ENCODE peak calls at places on chromosomes 16 and 17, in eight cellular contexts. Q is HCT116, C is astrocyte of the spinal cord, S is nephron progenitor cell, Y is cardiac muscle cell, X is ascending aorta, P is K562, K is testis. W is an unnamed sample.

GRCh38 chr17:427327-427726 is 74.7 kb upstream of the RPH3AL start:
- DNase-seq in Q (no peak), C (no peak), S (no peak), Y (no peak), X (no peak), P (no peak), K (no peak), W (no peak)

GRCh38 chr16:75632857-75633256 is 9.8 kb upstream of the ADAT1 start:
- DNase-seq in Q (no peak), C (no peak), S (no peak), Y (no peak), X (no peak), P (no peak), K (no peak), W (no peak)

GRCh38 chr17:20127660-20128413 is 118.7 kb downstream of the SPECC1 start:
- DNase-seq in Q (no peak), C (no peak), S (no peak), Y (peak), X (no peak), P (no peak), K (no peak), W (no peak)

GRCh38 chr16:9908613-9909012 is 273.6 kb downstream of the GRIN2A start:
- DNase-seq in Q (no peak), C (no peak), S (peak), Y (no peak), X (no peak), P (no peak), K (peak), W (no peak)

GRCh38 chr16:84720180-84720579 is 20.4 kb downstream of the USP10 start:
- DNase-seq in Q (no peak), C (peak), S (no peak), Y (no peak), X (no peak), P (no peak), K (no peak), W (no peak)

GRCh38 chr17:62405451-62405850 is 18.2 kb upstream of the METTL2A start:
- DNase-seq in Q (no peak), C (no peak), S (no peak), Y (no peak), X (no peak), P (no peak), K (no peak), W (no peak)

GRCh38 chr16:58501242-58502131 is 1.5 kb downstream of the NDRG4 start:
- DNase-seq in Q (no peak), C (no peak), S (peak), Y (peak), X (no peak), P (peak), K (peak), W (no peak)

GRCh38 chr17:3535253-3535995 is 22.2 kb downstream of the TRPV3 start:
- DNase-seq in Q (peak), C (peak), S (peak), Y (peak), X (no peak), P (peak), K (peak), W (peak)

GRCh38 chr17:83202002-83203000 is 122.9 kb downstream of the METRNL start:
- DNase-seq in Q (no peak), C (no peak), S (peak), Y (no peak), X (peak), P (no peak), K (peak), W (peak)

GRCh38 chr17:44587339-44587738 is 30.1 kb downstream of the FZD2 start:
- DNase-seq in Q (peak), C (peak), S (no peak), Y (peak), X (peak), P (no peak), K (peak), W (no peak)

GRCh38 chr17:63365366-63366237 is 80.5 kb downstream of the CYB561 start:
- DNase-seq in Q (no peak), C (no peak), S (no peak), Y (peak), X (no peak), P (no peak), K (no peak), W (no peak)

GRCh38 chr17:8831234-8831849 is 32.2 kb upstream of the MFSD6L start:
- DNase-seq in Q (no peak), C (no peak), S (no peak), Y (no peak), X (no peak), P (no peak), K (no peak), W (no peak)

GRCh38 chr16:86117756-86118155 is 218.8 kb downstream of the IRF8 start:
- DNase-seq in Q (no peak), C (no peak), S (peak), Y (no peak), X (no peak), P (no peak), K (peak), W (no peak)

GRCh38 chr17:8109669-8110455 is 8.5 kb downstream of the ALOXE3 start:
- DNase-seq in Q (no peak), C (no peak), S (peak), Y (peak), X (no peak), P (peak), K (peak), W (peak)

GRCh38 chr16:85363881-85364280 is 249.2 kb upstream of the GSE1 start:
- DNase-seq in Q (no peak), C (peak), S (no peak), Y (no peak), X (no peak), P (no peak), K (peak), W (no peak)

GRCh38 chr16:10835281-10835931 is 16.8 kb upstream of the TVP23A start:
- DNase-seq in Q (no peak), C (no peak), S (no peak), Y (no peak), X (no peak), P (no peak), K (no peak), W (no peak)

GRCh38 chr17:44024271-44024663 is 9.5 kb upstream of the TMEM101 start:
- DNase-seq in Q (no peak), C (no peak), S (no peak), Y (no peak), X (no peak), P (no peak), K (no peak), W (no peak)

GRCh38 chr17:78962345-78962983 is 17.3 kb downstream of the LGALS3BP start:
- DNase-seq in Q (peak), C (no peak), S (no peak), Y (no peak), X (no peak), P (no peak), K (no peak), W (no peak)

GRCh38 chr17:57051886-57052342 is 33.1 kb upstream of the AKAP1 start:
- DNase-seq in Q (no peak), C (no peak), S (no peak), Y (no peak), X (no peak), P (no peak), K (no peak), W (no peak)

GRCh38 chr17:37489197-37490001 is at the start of gene DUSP14:
- DNase-seq in Q (peak), C (peak), S (peak), Y (peak), X (peak), P (peak), K (peak), W (peak)

GRCh38 chr17:62162898-62163297 is 97.8 kb upstream of the MED13 start:
- DNase-seq in Q (no peak), C (no peak), S (no peak), Y (no peak), X (no peak), P (no peak), K (no peak), W (no peak)

GRCh38 chr16:57871457-57871856 is 69.2 kb upstream of the KIFC3 start:
- DNase-seq in Q (no peak), C (peak), S (no peak), Y (no peak), X (no peak), P (no peak), K (no peak), W (no peak)

GRCh38 chr16:12119562-12119961 is 143.0 kb downstream of the SNX29 start:
- DNase-seq in Q (no peak), C (no peak), S (no peak), Y (no peak), X (no peak), P (no peak), K (peak), W (no peak)

GRCh38 chr17:4314618-4315017 is 50.8 kb upstream of the ANKFY1 start:
- DNase-seq in Q (no peak), C (no peak), S (no peak), Y (no peak), X (no peak), P (no peak), K (no peak), W (no peak)

GRCh38 chr17:53719229-53719628 is 103.5 kb upstream of the KIF2B start:
- DNase-seq in Q (no peak), C (peak), S (no peak), Y (no peak), X (no peak), P (no peak), K (no peak), W (no peak)

GRCh38 chr17:1870592-1870991 is 40.8 kb downstream of the RPA1 start:
- DNase-seq in Q (no peak), C (no peak), S (no peak), Y (no peak), X (no peak), P (no peak), K (no peak), W (no peak)

GRCh38 chr17:1574697-1575471 is 12.3 kb upstream of the PITPNA start:
- DNase-seq in Q (no peak), C (no peak), S (no peak), Y (no peak), X (no peak), P (no peak), K (no peak), W (no peak)

GRCh38 chr16:8904018-8904430 is 21.9 kb downstream of the LITAFD start:
- DNase-seq in Q (no peak), C (no peak), S (no peak), Y (no peak), X (no peak), P (no peak), K (no peak), W (no peak)

GRCh38 chr16:8905168-8905762 is 23.1 kb downstream of the LITAFD start:
- DNase-seq in Q (peak), C (peak), S (no peak), Y (peak), X (no peak), P (no peak), K (no peak), W (no peak)

GRCh38 chr16:8908779-8909468 is 26.8 kb downstream of the LITAFD start:
- DNase-seq in Q (no peak), C (no peak), S (no peak), Y (no peak), X (no peak), P (no peak), K (no peak), W (no peak)

GRCh38 chr16:8907096-8907495 is 24.9 kb downstream of the LITAFD start:
- DNase-seq in Q (no peak), C (no peak), S (no peak), Y (no peak), X (no peak), P (no peak), K (no peak), W (no peak)

GRCh38 chr16:8905795-8906591 is 23.8 kb downstream of the LITAFD start:
- DNase-seq in Q (no peak), C (no peak), S (no peak), Y (no peak), X (no peak), P (peak), K (no peak), W (no peak)
- TF ChIP-seq CTCF in Q (peak), C (peak), S (no peak), Y (peak), X (no peak), P (peak), K (no peak), W (no peak)

GRCh38 chr16:27325736-27326135 is 12.0 kb downstream of the IL4R start:
- DNase-seq in Q (no peak), C (no peak), S (no peak), Y (no peak), X (no peak), P (no peak), K (no peak), W (no peak)

GRCh38 chr16:27328937-27329336 is 15.2 kb downstream of the IL4R start:
- DNase-seq in Q (no peak), C (no peak), S (no peak), Y (no peak), X (no peak), P (no peak), K (no peak), W (no peak)

GRCh38 chr16:27327586-27327915 is 13.8 kb downstream of the IL4R start:
- DNase-seq in Q (no peak), C (no peak), S (no peak), Y (no peak), X (no peak), P (no peak), K (no peak), W (no peak)

GRCh38 chr16:27326251-27326650 is 12.5 kb downstream of the IL4R start:
- DNase-seq in Q (no peak), C (no peak), S (no peak), Y (no peak), X (no peak), P (no peak), K (no peak), W (no peak)

GRCh38 chr16:27326738-27327585 is 13.2 kb downstream of the IL4R start:
- DNase-seq in Q (peak), C (peak), S (peak), Y (peak), X (peak), P (no peak), K (peak), W (no peak)
- TF ChIP-seq CTCF in Q (no peak), C (no peak), S (no peak), Y (peak), X (no peak), P (no peak), K (no peak), W (no peak)

GRCh38 chr16:4481965-4482364 is 5.8 kb downstream of the HMOX2 start:
- DNase-seq in Q (no peak), C (no peak), S (no peak), Y (no peak), X (no peak), P (no peak), K (no peak), W (no peak)

GRCh38 chr16:4481526-4481925 is 5.3 kb downstream of the HMOX2 start:
- DNase-seq in Q (no peak), C (no peak), S (no peak), Y (no peak), X (no peak), P (no peak), K (no peak), W (no peak)

GRCh38 chr16:4475880-4476790 is at the start of gene HMOX2:
- DNase-seq in Q (peak), C (peak), S (peak), Y (peak), X (peak), P (peak), K (peak), W (peak)

GRCh38 chr16:4474192-4474961 is at the start of gene NMRAL1:
- DNase-seq in Q (peak), C (peak), S (peak), Y (peak), X (peak), P (peak), K (peak), W (peak)

DNA sequence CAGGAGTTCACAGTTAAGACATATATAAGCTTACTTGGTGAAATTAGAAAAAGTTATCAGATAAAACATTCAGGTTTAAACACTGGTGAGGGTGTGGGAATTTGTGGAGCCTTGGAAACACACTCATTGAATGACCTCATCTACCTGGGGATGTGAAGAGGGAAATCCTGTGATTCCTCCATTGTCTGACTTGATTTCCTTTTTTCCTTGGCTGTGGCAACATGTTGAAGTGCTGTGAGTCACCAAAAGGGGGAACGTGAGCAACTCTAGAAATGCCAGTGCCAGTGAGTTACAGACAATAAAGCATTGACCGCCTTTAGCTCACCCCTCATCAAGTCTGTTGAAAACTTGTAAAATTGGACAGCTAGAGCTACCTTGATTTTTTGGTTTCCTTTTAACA is 1.8 kb downstream of the HMOX2 start:
- DNase-seq in Q (peak), C (peak), S (no peak), Y (no peak), X (no peak), P (no peak), K (no peak), W (no peak)
- TF ChIP-seq CTCF in Q (peak), C (peak), S (no peak), Y (peak), X (no peak), P (peak), K (no peak), W (no peak)

GRCh38 chr17:40966848-40967247 is at the start of gene KRT39:
- DNase-seq in Q (no peak), C (no peak), S (no peak), Y (no peak), X (no peak), P (no peak), K (no peak), W (no peak)

GRCh38 chr17:40962059-40962561 is 4.6 kb downstream of the KRT39 start:
- DNase-seq in Q (no peak), C (no peak), S (no peak), Y (no peak), X (no peak), P (no peak), K (no peak), W (no peak)

GRCh38 chr17:40960144-40960543 is 6.6 kb downstream of the KRT39 start:
- DNase-seq in Q (no peak), C (no peak), S (no peak), Y (no peak), X (no peak), P (no peak), K (no peak), W (no peak)

GRCh38 chr17:40961586-40961985 is 5.2 kb downstream of the KRT39 start:
- DNase-seq in Q (no peak), C (no peak), S (no peak), Y (no peak), X (no peak), P (no peak), K (no peak), W (no peak)

DNA sequence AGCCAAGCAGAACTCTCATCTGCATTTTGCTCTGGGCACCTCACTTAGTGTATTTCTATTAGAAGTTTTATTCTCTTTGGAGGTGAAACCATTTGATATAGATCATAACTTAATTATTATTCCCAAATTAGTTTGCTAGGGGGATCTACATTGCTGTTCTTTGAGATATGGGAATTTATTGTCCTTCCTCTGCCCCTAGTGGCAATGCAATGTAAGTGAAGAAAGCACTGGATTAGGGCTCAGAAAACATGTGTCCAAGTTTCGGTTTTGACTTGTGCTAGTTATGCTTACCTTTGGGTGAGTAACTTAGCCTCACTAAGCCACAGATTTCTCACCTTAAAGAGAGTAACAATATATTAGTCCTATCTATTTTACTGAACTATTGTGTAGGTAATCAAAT is 2.9 kb downstream of the KRT39 start:
- DNase-seq in Q (no peak), C (no peak), S (no peak), Y (no peak), X (no peak), P (peak), K (no peak), W (no peak)
- TF ChIP-seq CTCF in Q (peak), C (peak), S (peak), Y (peak), X (peak), P (peak), K (peak), W (peak)

DNA sequence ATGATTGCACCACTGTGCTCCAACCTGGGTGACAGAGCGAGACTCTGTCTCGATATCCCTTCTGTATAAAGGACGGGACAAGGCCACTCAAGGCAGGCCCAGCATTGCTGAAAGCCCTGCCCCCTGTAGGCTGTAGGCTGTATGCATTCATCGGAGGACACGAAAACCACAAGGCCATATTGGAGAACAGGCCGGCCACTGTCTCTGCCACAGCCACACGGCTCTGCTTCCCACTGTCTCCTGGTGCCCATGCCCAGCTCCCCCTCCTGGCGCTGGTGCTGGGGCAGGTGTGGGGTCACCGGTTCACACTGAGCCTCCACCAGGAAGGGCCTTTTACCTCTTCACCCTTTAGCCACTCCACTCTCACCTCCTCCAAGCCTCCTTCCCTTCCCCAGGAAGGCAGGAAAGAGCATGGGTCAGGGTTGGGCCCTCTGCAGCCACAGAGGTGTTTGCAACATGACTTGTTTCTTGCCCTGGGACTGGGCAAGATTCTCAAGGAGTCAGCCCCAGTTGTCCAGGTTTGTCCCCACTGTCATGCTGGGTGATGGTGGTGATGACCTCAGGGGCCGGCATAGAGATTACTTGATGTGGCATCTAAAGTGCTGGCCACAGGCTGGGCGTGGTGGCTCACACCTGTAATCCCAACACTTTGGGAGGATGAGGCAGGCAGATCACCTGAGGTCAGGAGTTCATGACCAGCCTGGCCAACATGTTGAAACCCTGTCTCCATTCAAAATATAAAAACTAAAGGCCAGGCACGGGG is 5.3 kb upstream of the NTN3 start:
- DNase-seq in Q (no peak), C (no peak), S (no peak), Y (no peak), X (no peak), P (no peak), K (no peak), W (no peak)
- TF ChIP-seq CTCF in Q (peak), C (peak), S (peak), Y (peak), X (no peak), P (peak), K (no peak), W (no peak)

DNA sequence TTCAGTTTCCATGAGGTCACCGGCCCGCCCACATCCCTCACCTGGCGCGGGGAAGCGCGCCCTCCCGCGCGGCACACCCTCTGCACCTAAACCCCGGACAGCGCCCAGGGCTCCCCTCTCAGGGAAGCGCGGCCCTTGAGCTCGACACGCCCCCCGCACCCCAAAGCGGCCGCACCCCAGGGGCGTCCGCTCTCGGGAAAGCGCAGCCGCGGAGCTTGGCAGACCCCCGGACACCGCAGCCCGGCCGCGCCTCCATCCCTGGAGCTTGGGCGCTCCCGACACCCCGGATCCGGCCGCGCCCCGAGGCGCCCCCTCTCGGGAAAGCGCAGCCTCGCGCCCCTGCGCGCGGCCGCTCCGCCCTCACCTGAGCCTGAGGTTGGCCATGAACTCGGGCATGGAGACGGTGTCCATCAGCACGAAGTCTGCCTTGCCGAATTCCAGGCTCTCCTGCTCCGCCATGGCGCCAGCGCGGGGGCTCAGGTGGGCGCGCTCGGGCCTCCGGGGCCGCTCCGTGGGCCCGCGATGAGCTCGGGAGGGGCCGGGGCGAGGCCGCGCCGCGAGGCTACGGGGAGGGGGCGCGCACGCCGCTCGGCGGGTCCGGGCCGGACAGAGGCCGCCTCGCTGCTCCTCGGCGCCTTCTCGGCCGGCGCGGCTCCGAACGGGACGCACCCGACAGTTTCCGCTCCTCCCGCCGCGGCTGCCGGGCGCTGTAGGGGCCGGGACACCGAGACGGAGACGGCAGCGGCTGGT is at the start of gene MYO1D:
- DNase-seq in Q (peak), C (no peak), S (peak), Y (peak), X (peak), P (peak), K (peak), W (peak)
- TF ChIP-seq CTCF in Q (peak), C (peak), S (peak), Y (peak), X (peak), P (peak), K (peak), W (peak)

W was measured in natural killer cell.